ENCODE peak calls at places on chromosomes 5 and 9, in six cellular contexts. One of them, this sample, is unnamed.

GRCh38 chr9:89353989-89354388 is 35.7 kb downstream of the SECISBP2 start:
- DNase-seq in CD8-positive, alpha-beta T cell: no peak
- DNase-seq in A549: peak
- DNase-seq in breast epithelium: no peak
- DNase-seq in ovary: no peak
- DNase-seq in uterus: no peak
- DNase-seq in this sample: no peak

GRCh38 chr5:142621227-142621626 is 64.7 kb downstream of the FGF1 start:
- DNase-seq in CD8-positive, alpha-beta T cell: no peak
- DNase-seq in A549: no peak
- DNase-seq in breast epithelium: no peak
- DNase-seq in ovary: no peak
- DNase-seq in uterus: no peak
- DNase-seq in this sample: no peak

GRCh38 chr9:136886610-136887597 is 588 bp downstream of the TRAF2 start:
- DNase-seq in CD8-positive, alpha-beta T cell: no peak
- DNase-seq in A549: peak
- DNase-seq in breast epithelium: no peak
- DNase-seq in ovary: no peak
- DNase-seq in uterus: no peak
- DNase-seq in this sample: no peak

GRCh38 chr9:99103909-99104458 is 929 bp upstream of the TGFBR1 start:
- DNase-seq in CD8-positive, alpha-beta T cell: no peak
- DNase-seq in A549: no peak
- DNase-seq in breast epithelium: peak
- DNase-seq in ovary: no peak
- DNase-seq in uterus: peak
- DNase-seq in this sample: peak

GRCh38 chr9:134854541-134854981 is 26.0 kb upstream of the FCN2 start:
- DNase-seq in CD8-positive, alpha-beta T cell: no peak
- DNase-seq in A549: no peak
- DNase-seq in breast epithelium: no peak
- DNase-seq in ovary: peak
- DNase-seq in uterus: no peak
- DNase-seq in this sample: no peak

GRCh38 chr9:33202552-33203300 is 35.6 kb upstream of the B4GALT1 start:
- DNase-seq in CD8-positive, alpha-beta T cell: peak
- DNase-seq in A549: no peak
- DNase-seq in breast epithelium: no peak
- DNase-seq in ovary: no peak
- DNase-seq in uterus: peak
- DNase-seq in this sample: no peak

GRCh38 chr5:52947851-52948250 is 41.3 kb upstream of the ITGA2 start:
- DNase-seq in CD8-positive, alpha-beta T cell: no peak
- DNase-seq in A549: no peak
- DNase-seq in breast epithelium: no peak
- DNase-seq in ovary: no peak
- DNase-seq in uterus: no peak
- DNase-seq in this sample: no peak

GRCh38 chr5:73950441-73950873 is 324.5 kb downstream of the ARHGEF28 start:
- DNase-seq in CD8-positive, alpha-beta T cell: no peak
- DNase-seq in A549: no peak
- DNase-seq in breast epithelium: no peak
- DNase-seq in ovary: no peak
- DNase-seq in uterus: no peak
- DNase-seq in this sample: no peak

GRCh38 chr5:76256116-76256889 is 146.8 kb upstream of the IQGAP2 start:
- DNase-seq in CD8-positive, alpha-beta T cell: peak
- DNase-seq in A549: peak
- DNase-seq in breast epithelium: peak
- DNase-seq in ovary: peak
- DNase-seq in uterus: peak
- DNase-seq in this sample: peak

GRCh38 chr5:159258361-159258760 is 4.7 kb upstream of the UBLCP1 start:
- DNase-seq in CD8-positive, alpha-beta T cell: no peak
- DNase-seq in A549: no peak
- DNase-seq in breast epithelium: no peak
- DNase-seq in ovary: no peak
- DNase-seq in uterus: no peak
- DNase-seq in this sample: no peak

GRCh38 chr9:89046832-89047231 is 55.6 kb downstream of the S1PR3 start:
- DNase-seq in CD8-positive, alpha-beta T cell: no peak
- DNase-seq in A549: no peak
- DNase-seq in breast epithelium: no peak
- DNase-seq in ovary: no peak
- DNase-seq in uterus: no peak
- DNase-seq in this sample: no peak

GRCh38 chr5:169767938-169768337 is 130.9 kb downstream of the DOCK2 start:
- DNase-seq in CD8-positive, alpha-beta T cell: no peak
- DNase-seq in A549: no peak
- DNase-seq in breast epithelium: no peak
- DNase-seq in ovary: no peak
- DNase-seq in uterus: no peak
- DNase-seq in this sample: no peak

GRCh38 chr5:143923634-143924265 is 111.8 kb downstream of the HMHB1 start:
- DNase-seq in CD8-positive, alpha-beta T cell: no peak
- DNase-seq in A549: peak
- DNase-seq in breast epithelium: no peak
- DNase-seq in ovary: no peak
- DNase-seq in uterus: no peak
- DNase-seq in this sample: no peak

GRCh38 chr5:3412146-3412545 is 183.5 kb upstream of the IRX1 start:
- DNase-seq in CD8-positive, alpha-beta T cell: no peak
- DNase-seq in A549: no peak
- DNase-seq in breast epithelium: no peak
- DNase-seq in ovary: no peak
- DNase-seq in uterus: no peak
- DNase-seq in this sample: no peak

GRCh38 chr9:107112707-107113243 is 170.3 kb upstream of the RAD23B start:
- DNase-seq in CD8-positive, alpha-beta T cell: no peak
- DNase-seq in A549: no peak
- DNase-seq in breast epithelium: no peak
- DNase-seq in ovary: no peak
- DNase-seq in uterus: no peak
- DNase-seq in this sample: no peak

GRCh38 chr5:3607541-3608147 is 12.0 kb downstream of the IRX1 start:
- DNase-seq in CD8-positive, alpha-beta T cell: no peak
- DNase-seq in A549: no peak
- DNase-seq in breast epithelium: no peak
- DNase-seq in ovary: no peak
- DNase-seq in uterus: no peak
- DNase-seq in this sample: peak

GRCh38 chr9:16484744-16485143 is 385.7 kb downstream of the BNC2 start:
- DNase-seq in CD8-positive, alpha-beta T cell: no peak
- DNase-seq in A549: no peak
- DNase-seq in breast epithelium: no peak
- DNase-seq in ovary: no peak
- DNase-seq in uterus: no peak
- DNase-seq in this sample: no peak

GRCh38 chr9:114691046-114691955 is 9.3 kb upstream of the TEX48 start:
- DNase-seq in CD8-positive, alpha-beta T cell: peak
- DNase-seq in A549: peak
- DNase-seq in breast epithelium: peak
- DNase-seq in ovary: no peak
- DNase-seq in uterus: no peak
- DNase-seq in this sample: no peak

GRCh38 chr9:89442981-89443817 is 54.7 kb downstream of the SEMA4D start:
- DNase-seq in CD8-positive, alpha-beta T cell: no peak
- DNase-seq in A549: no peak
- DNase-seq in breast epithelium: no peak
- DNase-seq in ovary: no peak
- DNase-seq in uterus: no peak
- DNase-seq in this sample: no peak

GRCh38 chr5:97094579-97095317 is 47.7 kb downstream of the LIX1 start:
- DNase-seq in CD8-positive, alpha-beta T cell: no peak
- DNase-seq in A549: no peak
- DNase-seq in breast epithelium: no peak
- DNase-seq in ovary: no peak
- DNase-seq in uterus: no peak
- DNase-seq in this sample: no peak

GRCh38 chr5:53090229-53090628 is 19.3 kb downstream of the MOCS2 start:
- DNase-seq in CD8-positive, alpha-beta T cell: no peak
- DNase-seq in A549: no peak
- DNase-seq in breast epithelium: no peak
- DNase-seq in ovary: no peak
- DNase-seq in uterus: no peak
- DNase-seq in this sample: no peak

GRCh38 chr9:80866121-80866520 is 823.2 kb downstream of the TLE1 start:
- DNase-seq in CD8-positive, alpha-beta T cell: no peak
- DNase-seq in A549: no peak
- DNase-seq in breast epithelium: no peak
- DNase-seq in ovary: no peak
- DNase-seq in uterus: no peak
- DNase-seq in this sample: no peak

GRCh38 chr9:134461436-134461982 is 135.3 kb downstream of the RXRA start:
- DNase-seq in CD8-positive, alpha-beta T cell: no peak
- DNase-seq in A549: no peak
- DNase-seq in breast epithelium: no peak
- DNase-seq in ovary: no peak
- DNase-seq in uterus: no peak
- DNase-seq in this sample: no peak

DNA sequence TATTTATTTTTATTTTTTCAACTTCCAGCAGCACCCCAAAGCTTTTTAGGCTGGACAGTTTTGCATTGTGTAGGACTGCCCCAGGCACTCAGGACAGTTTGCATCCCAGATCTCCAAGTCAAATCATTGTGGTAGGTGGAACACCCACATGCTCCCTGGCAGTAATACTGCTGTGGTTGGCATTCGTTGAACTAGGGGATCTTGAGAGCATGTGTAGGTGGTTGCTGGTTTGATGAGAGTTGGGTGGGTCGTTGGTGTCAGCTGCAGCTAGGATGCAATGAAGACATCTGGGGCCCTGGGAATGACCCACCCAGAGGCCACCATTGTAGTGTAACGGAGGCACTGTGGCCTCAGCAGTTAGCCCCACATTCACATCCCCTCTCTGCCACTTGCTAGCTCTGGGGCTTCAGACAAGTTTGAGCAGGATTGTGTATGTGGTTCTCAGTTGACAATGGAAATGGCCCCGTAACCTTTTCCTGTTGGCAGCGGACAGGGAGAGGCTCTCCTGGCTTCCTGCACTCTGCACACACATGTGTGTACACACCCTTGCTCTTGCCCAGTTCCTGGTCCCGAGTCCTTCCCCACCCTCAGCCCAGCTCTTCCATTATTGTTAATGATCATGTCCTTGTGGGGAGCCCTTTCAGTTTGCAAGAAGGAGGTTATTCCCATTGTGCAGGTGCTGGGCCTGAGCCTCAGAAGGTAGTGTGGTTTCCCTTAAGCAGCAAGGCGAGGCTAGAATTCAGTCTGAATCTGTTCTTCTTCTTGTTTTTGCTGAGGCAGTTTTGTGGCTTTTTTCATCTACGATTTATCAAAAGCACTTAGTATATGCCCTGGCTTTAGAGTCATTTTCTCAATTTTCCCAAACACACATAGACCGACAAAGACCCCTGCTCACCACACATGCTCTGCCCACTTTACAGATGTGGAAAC is 46.5 kb downstream of the PPARGC1B start:
- DNase-seq in CD8-positive, alpha-beta T cell: no peak
- DNase-seq in A549: no peak
- DNase-seq in breast epithelium: no peak
- DNase-seq in ovary: no peak
- DNase-seq in uterus: no peak
- DNase-seq in this sample: no peak
- H3K27ac ChIP-seq in CD8-positive, alpha-beta T cell: no peak
- H3K27ac ChIP-seq in A549: no peak
- H3K27ac ChIP-seq in breast epithelium: no peak
- H3K27ac ChIP-seq in ovary: no peak
- H3K27ac ChIP-seq in uterus: peak
- H3K27ac ChIP-seq in this sample: no peak

GRCh38 chr9:21549890-21550289 is 67.8 kb upstream of the IFNE start:
- DNase-seq in CD8-positive, alpha-beta T cell: no peak
- DNase-seq in A549: no peak
- DNase-seq in breast epithelium: no peak
- DNase-seq in ovary: no peak
- DNase-seq in uterus: no peak
- DNase-seq in this sample: no peak

GRCh38 chr9:21552244-21552825 is 70.2 kb upstream of the IFNE start:
- DNase-seq in CD8-positive, alpha-beta T cell: no peak
- DNase-seq in A549: no peak
- DNase-seq in breast epithelium: no peak
- DNase-seq in ovary: no peak
- DNase-seq in uterus: no peak
- DNase-seq in this sample: no peak

GRCh38 chr9:21551401-21551800 is 69.3 kb upstream of the IFNE start:
- DNase-seq in CD8-positive, alpha-beta T cell: no peak
- DNase-seq in A549: no peak
- DNase-seq in breast epithelium: no peak
- DNase-seq in ovary: no peak
- DNase-seq in uterus: no peak
- DNase-seq in this sample: no peak

GRCh38 chr9:21549251-21549765 is 67.2 kb upstream of the IFNE start:
- DNase-seq in CD8-positive, alpha-beta T cell: no peak
- DNase-seq in A549: no peak
- DNase-seq in breast epithelium: peak
- DNase-seq in ovary: no peak
- DNase-seq in uterus: no peak
- DNase-seq in this sample: no peak

GRCh38 chr9:21550392-21550791 is 68.3 kb upstream of the IFNE start:
- DNase-seq in CD8-positive, alpha-beta T cell: no peak
- DNase-seq in A549: no peak
- DNase-seq in breast epithelium: no peak
- DNase-seq in ovary: no peak
- DNase-seq in uterus: no peak
- DNase-seq in this sample: no peak
- TF ChIP-seq CTCF in CD8-positive, alpha-beta T cell: no peak
- TF ChIP-seq CTCF in A549: no peak
- TF ChIP-seq CTCF in breast epithelium: no peak
- TF ChIP-seq CTCF in ovary: no peak
- TF ChIP-seq CTCF in uterus: no peak
- TF ChIP-seq CTCF in this sample: no peak

DNA sequence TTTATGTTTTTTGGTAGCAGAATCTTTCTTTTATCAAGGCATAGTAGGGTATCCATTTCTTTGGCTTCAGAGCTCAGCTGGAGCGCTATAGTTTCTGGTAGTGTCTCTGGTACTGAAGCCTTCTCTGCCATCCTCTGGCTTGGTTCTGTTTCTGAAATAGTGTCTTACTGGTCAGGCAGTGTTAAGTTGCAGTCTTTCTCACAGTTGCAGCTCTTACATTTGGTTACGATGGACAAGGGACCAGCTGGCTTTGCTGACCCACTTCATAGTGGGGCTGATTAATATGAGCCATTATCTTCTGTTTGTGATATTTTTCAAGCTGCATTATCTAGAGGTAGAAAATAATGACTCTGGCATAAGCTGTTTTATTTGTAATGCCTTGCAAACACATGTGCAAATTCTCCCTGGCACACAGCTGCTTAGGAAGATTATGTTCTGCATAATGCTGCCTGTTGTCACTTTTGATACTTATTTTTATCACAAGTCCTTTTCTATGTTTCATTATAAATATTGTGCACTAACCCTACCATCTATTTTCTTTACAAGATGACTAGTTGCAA is 199.1 kb downstream of the KDM4C start:
- DNase-seq in CD8-positive, alpha-beta T cell: no peak
- DNase-seq in A549: no peak
- DNase-seq in breast epithelium: no peak
- DNase-seq in ovary: no peak
- DNase-seq in uterus: no peak
- DNase-seq in this sample: no peak
- H3K4me3 ChIP-seq in CD8-positive, alpha-beta T cell: no peak
- H3K4me3 ChIP-seq in A549: no peak
- H3K4me3 ChIP-seq in breast epithelium: no peak
- H3K4me3 ChIP-seq in ovary: no peak
- H3K4me3 ChIP-seq in uterus: no peak
- H3K4me3 ChIP-seq in this sample: no peak

GRCh38 chr5:95238560-95239325 is 46.2 kb downstream of the MCTP1 start:
- DNase-seq in CD8-positive, alpha-beta T cell: no peak
- DNase-seq in A549: no peak
- DNase-seq in breast epithelium: no peak
- DNase-seq in ovary: no peak
- DNase-seq in uterus: no peak
- DNase-seq in this sample: no peak
- H3K27ac ChIP-seq in CD8-positive, alpha-beta T cell: no peak
- H3K27ac ChIP-seq in A549: no peak
- H3K27ac ChIP-seq in breast epithelium: no peak
- H3K27ac ChIP-seq in ovary: no peak
- H3K27ac ChIP-seq in uterus: no peak
- H3K27ac ChIP-seq in this sample: no peak